ENCODE peak calls at places on chromosomes 11 and 22, in nine cellular contexts. One of them, this sample, is unnamed.

GRCh38 chr11:131302831-131303230 is 67.6 kb upstream of the NTM start:
- DNase-seq in NAMALWA: no peak
- DNase-seq in T-cell: no peak
- DNase-seq in MM.1S: no peak
- DNase-seq in foreskin fibroblast: peak
- DNase-seq in esophagus muscularis mucosa: no peak
- DNase-seq in neural crest cell: no peak
- DNase-seq in HTR-8/SVneo: no peak
- DNase-seq in GM18507: no peak
- DNase-seq in this sample: no peak

GRCh38 chr11:70537576-70538571 is 139.5 kb downstream of the CTTN start:
- DNase-seq in NAMALWA: no peak
- DNase-seq in T-cell: no peak
- DNase-seq in MM.1S: no peak
- DNase-seq in foreskin fibroblast: no peak
- DNase-seq in esophagus muscularis mucosa: no peak
- DNase-seq in neural crest cell: no peak
- DNase-seq in HTR-8/SVneo: no peak
- DNase-seq in GM18507: no peak
- DNase-seq in this sample: no peak

GRCh38 chr22:44144046-44144569 is 36.6 kb upstream of the PARVG start:
- DNase-seq in NAMALWA: no peak
- DNase-seq in T-cell: no peak
- DNase-seq in MM.1S: no peak
- DNase-seq in foreskin fibroblast: no peak
- DNase-seq in esophagus muscularis mucosa: no peak
- DNase-seq in neural crest cell: no peak
- DNase-seq in HTR-8/SVneo: no peak
- DNase-seq in GM18507: no peak
- DNase-seq in this sample: no peak

GRCh38 chr11:10758959-10759358 is 7.9 kb downstream of the CTR9 start:
- DNase-seq in NAMALWA: peak
- DNase-seq in T-cell: no peak
- DNase-seq in MM.1S: no peak
- DNase-seq in foreskin fibroblast: no peak
- DNase-seq in esophagus muscularis mucosa: no peak
- DNase-seq in neural crest cell: no peak
- DNase-seq in HTR-8/SVneo: no peak
- DNase-seq in GM18507: no peak
- DNase-seq in this sample: no peak

GRCh38 chr22:21861290-21861848 is 6.1 kb downstream of the MAPK1 start:
- DNase-seq in NAMALWA: no peak
- DNase-seq in T-cell: no peak
- DNase-seq in MM.1S: no peak
- DNase-seq in foreskin fibroblast: no peak
- DNase-seq in esophagus muscularis mucosa: no peak
- DNase-seq in neural crest cell: no peak
- DNase-seq in HTR-8/SVneo: no peak
- DNase-seq in GM18507: no peak
- DNase-seq in this sample: no peak

GRCh38 chr11:124758355-124759267 is 3.5 kb downstream of the ESAM start:
- DNase-seq in NAMALWA: peak
- DNase-seq in T-cell: peak
- DNase-seq in MM.1S: peak
- DNase-seq in foreskin fibroblast: peak
- DNase-seq in esophagus muscularis mucosa: peak
- DNase-seq in neural crest cell: peak
- DNase-seq in HTR-8/SVneo: no peak
- DNase-seq in GM18507: no peak
- DNase-seq in this sample: peak

GRCh38 chr11:75230621-75231020 is 10.0 kb upstream of the TPBGL start:
- DNase-seq in NAMALWA: no peak
- DNase-seq in T-cell: no peak
- DNase-seq in MM.1S: no peak
- DNase-seq in foreskin fibroblast: no peak
- DNase-seq in esophagus muscularis mucosa: no peak
- DNase-seq in neural crest cell: no peak
- DNase-seq in HTR-8/SVneo: no peak
- DNase-seq in GM18507: no peak
- DNase-seq in this sample: no peak

GRCh38 chr11:16110862-16111261 is 245.5 kb downstream of the SOX6 start:
- DNase-seq in NAMALWA: no peak
- DNase-seq in T-cell: no peak
- DNase-seq in MM.1S: no peak
- DNase-seq in foreskin fibroblast: no peak
- DNase-seq in esophagus muscularis mucosa: no peak
- DNase-seq in neural crest cell: no peak
- DNase-seq in HTR-8/SVneo: no peak
- DNase-seq in GM18507: no peak
- DNase-seq in this sample: no peak

GRCh38 chr11:118909619-118910308 is 16.0 kb downstream of the BCL9L start:
- DNase-seq in NAMALWA: no peak
- DNase-seq in T-cell: no peak
- DNase-seq in MM.1S: no peak
- DNase-seq in foreskin fibroblast: no peak
- DNase-seq in esophagus muscularis mucosa: no peak
- DNase-seq in neural crest cell: no peak
- DNase-seq in HTR-8/SVneo: no peak
- DNase-seq in GM18507: no peak
- DNase-seq in this sample: no peak

GRCh38 chr11:94732617-94733292 is 35.4 kb upstream of the AMOTL1 start:
- DNase-seq in NAMALWA: no peak
- DNase-seq in T-cell: no peak
- DNase-seq in MM.1S: no peak
- DNase-seq in foreskin fibroblast: peak
- DNase-seq in esophagus muscularis mucosa: peak
- DNase-seq in neural crest cell: no peak
- DNase-seq in HTR-8/SVneo: no peak
- DNase-seq in GM18507: no peak
- DNase-seq in this sample: no peak

GRCh38 chr22:27603823-27604190 is 197.7 kb downstream of the MN1 start:
- DNase-seq in NAMALWA: no peak
- DNase-seq in T-cell: no peak
- DNase-seq in MM.1S: no peak
- DNase-seq in foreskin fibroblast: no peak
- DNase-seq in esophagus muscularis mucosa: no peak
- DNase-seq in neural crest cell: no peak
- DNase-seq in HTR-8/SVneo: no peak
- DNase-seq in GM18507: no peak
- DNase-seq in this sample: no peak

GRCh38 chr11:32434387-32435151 is 770 bp downstream of the WT1 start:
- DNase-seq in NAMALWA: no peak
- DNase-seq in T-cell: no peak
- DNase-seq in MM.1S: no peak
- DNase-seq in foreskin fibroblast: no peak
- DNase-seq in esophagus muscularis mucosa: no peak
- DNase-seq in neural crest cell: peak
- DNase-seq in HTR-8/SVneo: peak
- DNase-seq in GM18507: no peak
- DNase-seq in this sample: no peak

GRCh38 chr11:70536051-70536877 is 137.9 kb downstream of the CTTN start:
- DNase-seq in NAMALWA: no peak
- DNase-seq in T-cell: no peak
- DNase-seq in MM.1S: no peak
- DNase-seq in foreskin fibroblast: no peak
- DNase-seq in esophagus muscularis mucosa: no peak
- DNase-seq in neural crest cell: no peak
- DNase-seq in HTR-8/SVneo: no peak
- DNase-seq in GM18507: no peak
- DNase-seq in this sample: no peak

GRCh38 chr11:123351375-123351774 is 78.7 kb upstream of the GRAMD1B start:
- DNase-seq in NAMALWA: no peak
- DNase-seq in T-cell: no peak
- DNase-seq in MM.1S: no peak
- DNase-seq in foreskin fibroblast: no peak
- DNase-seq in esophagus muscularis mucosa: no peak
- DNase-seq in neural crest cell: peak
- DNase-seq in HTR-8/SVneo: no peak
- DNase-seq in GM18507: no peak
- DNase-seq in this sample: no peak

GRCh38 chr11:75103380-75104026 is 6.8 kb upstream of the OR2AT4 start:
- DNase-seq in NAMALWA: no peak
- DNase-seq in T-cell: no peak
- DNase-seq in MM.1S: no peak
- DNase-seq in foreskin fibroblast: peak
- DNase-seq in esophagus muscularis mucosa: no peak
- DNase-seq in neural crest cell: no peak
- DNase-seq in HTR-8/SVneo: peak
- DNase-seq in GM18507: no peak
- DNase-seq in this sample: peak

GRCh38 chr11:68044145-68044813 is 5.5 kb downstream of the TCIRG1 start:
- DNase-seq in NAMALWA: no peak
- DNase-seq in T-cell: no peak
- DNase-seq in MM.1S: no peak
- DNase-seq in foreskin fibroblast: no peak
- DNase-seq in esophagus muscularis mucosa: no peak
- DNase-seq in neural crest cell: no peak
- DNase-seq in HTR-8/SVneo: no peak
- DNase-seq in GM18507: no peak
- DNase-seq in this sample: no peak

GRCh38 chr11:96200243-96200642 is 142.8 kb downstream of the MAML2 start:
- DNase-seq in NAMALWA: no peak
- DNase-seq in T-cell: no peak
- DNase-seq in MM.1S: no peak
- DNase-seq in foreskin fibroblast: peak
- DNase-seq in esophagus muscularis mucosa: no peak
- DNase-seq in neural crest cell: no peak
- DNase-seq in HTR-8/SVneo: no peak
- DNase-seq in GM18507: no peak
- DNase-seq in this sample: no peak

GRCh38 chr11:65352783-65353182 is 1.8 kb upstream of the TIGD3 start:
- DNase-seq in NAMALWA: peak
- DNase-seq in T-cell: no peak
- DNase-seq in MM.1S: no peak
- DNase-seq in foreskin fibroblast: no peak
- DNase-seq in esophagus muscularis mucosa: no peak
- DNase-seq in neural crest cell: no peak
- DNase-seq in HTR-8/SVneo: no peak
- DNase-seq in GM18507: no peak
- DNase-seq in this sample: no peak

GRCh38 chr11:95977534-95978174 is 53.7 kb upstream of the MTMR2 start:
- DNase-seq in NAMALWA: no peak
- DNase-seq in T-cell: no peak
- DNase-seq in MM.1S: no peak
- DNase-seq in foreskin fibroblast: peak
- DNase-seq in esophagus muscularis mucosa: no peak
- DNase-seq in neural crest cell: no peak
- DNase-seq in HTR-8/SVneo: peak
- DNase-seq in GM18507: no peak
- DNase-seq in this sample: no peak

GRCh38 chr11:76410771-76411423 is 29.8 kb downstream of the GVQW3 start:
- DNase-seq in NAMALWA: no peak
- DNase-seq in T-cell: no peak
- DNase-seq in MM.1S: no peak
- DNase-seq in foreskin fibroblast: peak
- DNase-seq in esophagus muscularis mucosa: no peak
- DNase-seq in neural crest cell: no peak
- DNase-seq in HTR-8/SVneo: no peak
- DNase-seq in GM18507: no peak
- DNase-seq in this sample: no peak

GRCh38 chr22:23751441-23751996 is 607 bp upstream of the ZNF70 start:
- DNase-seq in NAMALWA: no peak
- DNase-seq in T-cell: no peak
- DNase-seq in MM.1S: no peak
- DNase-seq in foreskin fibroblast: no peak
- DNase-seq in esophagus muscularis mucosa: no peak
- DNase-seq in neural crest cell: no peak
- DNase-seq in HTR-8/SVneo: no peak
- DNase-seq in GM18507: no peak
- DNase-seq in this sample: no peak

GRCh38 chr22:22235564-22235963 is 9.0 kb upstream of the VPREB1 start:
- DNase-seq in NAMALWA: no peak
- DNase-seq in T-cell: no peak
- DNase-seq in MM.1S: peak
- DNase-seq in foreskin fibroblast: no peak
- DNase-seq in esophagus muscularis mucosa: peak
- DNase-seq in neural crest cell: peak
- DNase-seq in HTR-8/SVneo: no peak
- DNase-seq in GM18507: no peak
- DNase-seq in this sample: peak

GRCh38 chr11:76560219-76560618 is 110.3 kb downstream of the LRRC32 start:
- DNase-seq in NAMALWA: no peak
- DNase-seq in T-cell: no peak
- DNase-seq in MM.1S: no peak
- DNase-seq in foreskin fibroblast: peak
- DNase-seq in esophagus muscularis mucosa: no peak
- DNase-seq in neural crest cell: no peak
- DNase-seq in HTR-8/SVneo: no peak
- DNase-seq in GM18507: no peak
- DNase-seq in this sample: peak

GRCh38 chr22:47772864-47773263 is 1010.4 kb downstream of the TBC1D22A start:
- DNase-seq in NAMALWA: no peak
- DNase-seq in T-cell: no peak
- DNase-seq in MM.1S: no peak
- DNase-seq in foreskin fibroblast: no peak
- DNase-seq in esophagus muscularis mucosa: no peak
- DNase-seq in neural crest cell: no peak
- DNase-seq in HTR-8/SVneo: no peak
- DNase-seq in GM18507: no peak
- DNase-seq in this sample: no peak

GRCh38 chr11:87832216-87832615 is 343.0 kb downstream of the RAB38 start:
- DNase-seq in NAMALWA: no peak
- DNase-seq in T-cell: no peak
- DNase-seq in MM.1S: no peak
- DNase-seq in foreskin fibroblast: no peak
- DNase-seq in esophagus muscularis mucosa: no peak
- DNase-seq in neural crest cell: no peak
- DNase-seq in HTR-8/SVneo: no peak
- DNase-seq in GM18507: no peak
- DNase-seq in this sample: no peak

GRCh38 chr11:105109353-105109752 is 30.2 kb downstream of the CARD18 start:
- DNase-seq in NAMALWA: no peak
- DNase-seq in T-cell: no peak
- DNase-seq in MM.1S: no peak
- DNase-seq in foreskin fibroblast: no peak
- DNase-seq in esophagus muscularis mucosa: no peak
- DNase-seq in neural crest cell: no peak
- DNase-seq in HTR-8/SVneo: no peak
- DNase-seq in GM18507: no peak
- DNase-seq in this sample: no peak

GRCh38 chr11:24226606-24227005 is 270.2 kb upstream of the LUZP2 start:
- DNase-seq in NAMALWA: no peak
- DNase-seq in T-cell: no peak
- DNase-seq in MM.1S: no peak
- DNase-seq in foreskin fibroblast: no peak
- DNase-seq in esophagus muscularis mucosa: no peak
- DNase-seq in neural crest cell: no peak
- DNase-seq in HTR-8/SVneo: no peak
- DNase-seq in GM18507: no peak
- DNase-seq in this sample: no peak

GRCh38 chr11:18939314-18939713 is at the start of gene MRGPRX1:
- DNase-seq in NAMALWA: no peak
- DNase-seq in T-cell: no peak
- DNase-seq in MM.1S: no peak
- DNase-seq in foreskin fibroblast: no peak
- DNase-seq in esophagus muscularis mucosa: no peak
- DNase-seq in neural crest cell: no peak
- DNase-seq in HTR-8/SVneo: no peak
- DNase-seq in GM18507: no peak
- DNase-seq in this sample: no peak

GRCh38 chr11:61151545-61152252 is 9.5 kb downstream of the VPS37C start:
- DNase-seq in NAMALWA: no peak
- DNase-seq in T-cell: no peak
- DNase-seq in MM.1S: no peak
- DNase-seq in foreskin fibroblast: no peak
- DNase-seq in esophagus muscularis mucosa: no peak
- DNase-seq in neural crest cell: no peak
- DNase-seq in HTR-8/SVneo: no peak
- DNase-seq in GM18507: no peak
- DNase-seq in this sample: no peak

GRCh38 chr11:109304159-109304558 is 117.8 kb upstream of the C11orf87 start:
- DNase-seq in NAMALWA: no peak
- DNase-seq in T-cell: no peak
- DNase-seq in MM.1S: no peak
- DNase-seq in foreskin fibroblast: peak
- DNase-seq in esophagus muscularis mucosa: no peak
- DNase-seq in neural crest cell: no peak
- DNase-seq in HTR-8/SVneo: no peak
- DNase-seq in GM18507: no peak
- DNase-seq in this sample: no peak

GRCh38 chr11:18394928-18395734 is 768 bp downstream of the LDHA start:
- DNase-seq in NAMALWA: peak
- DNase-seq in T-cell: no peak
- DNase-seq in MM.1S: peak
- DNase-seq in foreskin fibroblast: no peak
- DNase-seq in esophagus muscularis mucosa: no peak
- DNase-seq in neural crest cell: peak
- DNase-seq in HTR-8/SVneo: no peak
- DNase-seq in GM18507: no peak
- DNase-seq in this sample: peak